ENCODE peak calls at places on chromosome 5, in seven cellular contexts. P is SK-N-SH, E is GM12878, F is K562, C is HepG2, I is H1, K is HCT116. Z is an unnamed sample.

GRCh38 chr5:19928556-19929421 is 59.2 kb downstream of the CDH18 start:
- DNase-seq in P (no peak), E (no peak), F (no peak), C (peak; percentile 6), I (no peak), K (no peak), Z (no peak)

GRCh38 chr5:982377-983237 is 26.0 kb upstream of the NKD2 start:
- DNase-seq in P (peak; percentile 63), E (no peak), F (peak; percentile 52), C (no peak), I (peak; percentile 88), K (no peak), Z (peak; percentile 32)

GRCh38 chr5:2007906-2008437 is 125.2 kb upstream of the IRX4 start:
- DNase-seq in P (no peak), E (no peak), F (no peak), C (no peak), I (peak; percentile 45), K (no peak), Z (no peak)

GRCh38 chr5:147051193-147051592 is 172.6 kb upstream of the PPP2R2B start:
- DNase-seq in P (no peak), E (no peak), F (no peak), C (no peak), I (no peak), K (no peak), Z (no peak)

GRCh38 chr5:132420706-132421272 is 51.3 kb downstream of the SLC22A5 start:
- DNase-seq in P (no peak), E (peak; percentile 95), F (no peak), C (no peak), I (no peak), K (no peak), Z (no peak)

GRCh38 chr5:130400091-130400490 is 495.8 kb downstream of the CHSY3 start:
- DNase-seq in P (no peak), E (no peak), F (no peak), C (peak; percentile 7), I (no peak), K (no peak), Z (peak; percentile 62)

GRCh38 chr5:174596429-174596828 is 128.0 kb upstream of the MSX2 start:
- DNase-seq in P (no peak), E (no peak), F (no peak), C (no peak), I (no peak), K (no peak), Z (no peak)

GRCh38 chr5:68122929-68123328 is 92.6 kb upstream of the PIK3R1 start:
- DNase-seq in P (no peak), E (no peak), F (no peak), C (no peak), I (no peak), K (no peak), Z (no peak)

GRCh38 chr5:35205606-35206005 is 24.7 kb downstream of the PRLR start:
- DNase-seq in P (no peak), E (no peak), F (no peak), C (no peak), I (no peak), K (no peak), Z (peak; percentile 87)

GRCh38 chr5:7762267-7762666 is 88.7 kb downstream of the CFAP90 start:
- DNase-seq in P (no peak), E (no peak), F (no peak), C (no peak), I (no peak), K (no peak), Z (peak; percentile 79)

GRCh38 chr5:116401546-116401945 is 173.1 kb downstream of the SEMA6A start:
- DNase-seq in P (no peak), E (no peak), F (no peak), C (no peak), I (no peak), K (no peak), Z (no peak)

GRCh38 chr5:6201626-6202025 is 176.7 kb downstream of the MED10 start:
- DNase-seq in P (no peak), E (no peak), F (no peak), C (no peak), I (no peak), K (no peak), Z (peak; percentile 28)

GRCh38 chr5:130549884-130550552 is 615.0 kb downstream of the HINT1 start:
- DNase-seq in P (no peak), E (no peak), F (no peak), C (peak; percentile 3), I (no peak), K (peak; percentile 66), Z (no peak)

DNA sequence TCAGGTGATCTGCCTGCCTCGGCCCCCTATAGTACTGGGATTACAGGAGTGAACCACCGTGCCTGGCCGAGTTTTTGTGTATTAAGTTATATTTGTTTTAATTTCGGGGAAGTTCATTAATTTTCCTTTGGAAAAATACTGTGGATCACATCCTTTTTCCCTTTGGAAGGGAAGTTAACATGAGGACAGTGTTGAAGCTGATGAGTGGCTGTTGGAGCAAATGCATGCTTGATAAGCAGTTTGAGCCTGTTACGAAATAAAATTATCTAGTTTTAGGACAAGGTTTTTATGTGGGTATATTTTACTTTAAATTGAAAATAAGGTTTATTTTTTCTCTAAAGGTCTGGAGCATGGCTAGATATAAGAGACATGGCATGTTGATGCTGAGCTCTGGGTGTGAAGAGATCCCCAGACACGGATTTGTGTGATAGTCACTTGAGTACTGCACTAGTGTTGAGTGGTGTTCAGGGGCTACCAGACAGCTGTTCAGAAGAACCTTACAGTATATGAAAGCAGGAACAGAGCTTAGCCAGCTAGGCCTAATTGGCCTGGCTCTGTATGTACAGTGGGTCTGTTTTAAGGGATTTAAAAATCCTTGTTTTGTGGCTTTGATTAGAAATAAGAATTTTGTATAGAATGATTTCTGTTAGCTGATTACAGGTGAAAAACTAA is 17.4 kb downstream of the LMNB1 start:
- DNase-seq in P (no peak), E (no peak), F (no peak), C (no peak), I (no peak), K (no peak), Z (no peak)
- TF ChIP-seq JUND in P (no peak), E (no peak), F (no peak), C (no peak), I (no peak), K (no peak), Z (no peak)

GRCh38 chr5:38734353-38734752 is 111.5 kb upstream of the OSMR start:
- DNase-seq in P (no peak), E (no peak), F (no peak), C (no peak), I (no peak), K (no peak), Z (no peak)
- TF ChIP-seq JUND in P (no peak), E (no peak), F (no peak), C (no peak), I (no peak), K (no peak), Z (no peak)

DNA sequence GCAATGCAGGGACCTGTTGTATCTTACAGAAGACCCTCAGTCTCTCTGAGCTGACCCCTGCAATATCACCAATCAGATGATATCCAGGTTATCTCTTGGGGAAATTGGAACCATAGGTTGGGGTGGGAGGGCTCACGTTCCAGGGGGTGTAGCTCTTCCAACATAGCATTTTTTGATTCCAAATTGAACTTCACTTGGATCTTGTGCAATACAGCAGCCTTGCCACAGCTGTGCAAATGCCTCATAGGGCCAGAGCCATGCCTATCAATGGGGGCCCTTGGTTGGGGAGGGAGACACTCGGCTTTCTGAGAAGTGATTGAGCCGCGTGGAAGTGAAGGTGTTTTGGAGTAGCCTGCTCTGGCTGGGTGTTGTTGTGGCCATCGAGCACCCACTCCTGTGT is 117.2 kb upstream of the PITX1 start:
- DNase-seq in P (no peak), E (no peak), F (no peak), C (no peak), I (no peak), K (no peak), Z (no peak)
- TF ChIP-seq JUND in P (no peak), E (no peak), F (no peak), C (no peak), I (no peak), K (no peak), Z (no peak)

DNA sequence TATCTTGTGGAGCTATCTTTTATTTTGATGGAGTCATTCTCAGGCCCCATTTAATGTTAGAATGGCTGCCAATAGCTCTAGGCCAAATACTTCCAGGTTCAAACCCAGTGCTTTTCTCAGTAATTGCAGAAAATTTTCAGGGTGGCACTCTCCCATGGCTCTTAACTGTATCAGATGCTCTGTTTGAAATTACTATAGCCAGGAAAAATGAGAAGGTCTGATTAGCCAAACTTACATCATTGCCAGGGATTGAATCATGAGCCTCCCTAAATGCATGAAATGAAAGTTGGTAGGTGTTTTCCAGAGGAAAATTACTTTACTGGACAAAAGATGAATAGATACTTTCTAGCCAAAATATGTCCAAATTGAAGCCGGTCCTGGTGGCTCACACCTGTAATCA is 404.8 kb downstream of the MAT2B start:
- DNase-seq in P (peak; percentile 0), E (no peak), F (no peak), C (no peak), I (no peak), K (no peak), Z (no peak)
- TF ChIP-seq JUND in P (no peak), E (no peak), F (no peak), C (no peak), I (no peak), K (no peak), Z (no peak)